ENCODE peak calls at places on chromosomes 13 and 19, in nine cellular contexts. H, D, S, M, O, I, P, U and Q are unnamed samples.

GRCh38 chr19:58546131-58546530 is 2.3 kb downstream of the TRIM28 start:
- DNase-seq in H (no peak), D (no peak), S (no peak), M (no peak), O (no peak), I (no peak), P (no peak), U (no peak), Q (no peak)

GRCh38 chr19:14507704-14508246 is 10.4 kb downstream of the DNAJB1 start:
- DNase-seq in H (no peak), D (peak; percentile 89), S (no peak), M (no peak), O (no peak), I (no peak), P (no peak), U (no peak), Q (peak; percentile 64)

GRCh38 chr13:80577951-80578670 is 237.2 kb upstream of the SPRY2 start:
- DNase-seq in H (no peak), D (peak; percentile 12), S (peak; percentile 24), M (no peak), O (no peak), I (no peak), P (peak; percentile 23), U (no peak), Q (peak; percentile 25)

GRCh38 chr19:21848706-21849105 is 12.7 kb upstream of the ZNF43 start:
- DNase-seq in H (no peak), D (peak; percentile 56), S (no peak), M (no peak), O (no peak), I (no peak), P (no peak), U (no peak), Q (no peak)

GRCh38 chr13:40776681-40777165 is 5.7 kb upstream of the MRPS31 start:
- DNase-seq in H (no peak), D (no peak), S (no peak), M (no peak), O (peak; percentile 56), I (peak; percentile 11), P (no peak), U (no peak), Q (no peak)

GRCh38 chr13:41244555-41244954 is 18.8 kb downstream of the MTRF1 start:
- DNase-seq in H (no peak), D (no peak), S (no peak), M (no peak), O (no peak), I (no peak), P (no peak), U (no peak), Q (no peak)

GRCh38 chr13:20882206-20882605 is 20.3 kb downstream of the XPO4 start:
- DNase-seq in H (no peak), D (no peak), S (no peak), M (no peak), O (no peak), I (no peak), P (no peak), U (no peak), Q (no peak)

GRCh38 chr19:38247126-38247525 is 9.0 kb downstream of the PPP1R14A start:
- DNase-seq in H (no peak), D (no peak), S (no peak), M (no peak), O (no peak), I (no peak), P (no peak), U (no peak), Q (no peak)

GRCh38 chr13:49781791-49782190 is 10.7 kb downstream of the KPNA3 start:
- DNase-seq in H (no peak), D (no peak), S (no peak), M (no peak), O (no peak), I (no peak), P (no peak), U (no peak), Q (no peak)

GRCh38 chr19:41746593-41747227 is 8.6 kb upstream of the CEACAM6 start:
- DNase-seq in H (no peak), D (peak; percentile 87), S (no peak), M (peak; percentile 47), O (peak; percentile 78), I (no peak), P (peak; percentile 20), U (no peak), Q (peak; percentile 80)

GRCh38 chr13:72648513-72649065 is 78.8 kb downstream of the MZT1 start:
- DNase-seq in H (no peak), D (peak; percentile 4), S (no peak), M (peak; percentile 1), O (no peak), I (no peak), P (no peak), U (no peak), Q (no peak)

GRCh38 chr13:75687145-75687763 is 51.1 kb downstream of the LMO7 start:
- DNase-seq in H (no peak), D (peak; percentile 54), S (no peak), M (peak; percentile 24), O (no peak), I (no peak), P (no peak), U (no peak), Q (no peak)

GRCh38 chr19:17860993-17861360 is 1.3 kb downstream of the RPL18A start:
- DNase-seq in H (no peak), D (no peak), S (no peak), M (no peak), O (no peak), I (no peak), P (no peak), U (no peak), Q (no peak)

GRCh38 chr19:38666662-38667448 is 19.4 kb downstream of the ACTN4 start:
- DNase-seq in H (no peak), D (peak; percentile 87), S (no peak), M (no peak), O (peak; percentile 47), I (no peak), P (peak; percentile 66), U (no peak), Q (no peak)

GRCh38 chr19:17441241-17442135 is 7.0 kb downstream of the TMEM221 start:
- DNase-seq in H (no peak), D (peak; percentile 38), S (no peak), M (no peak), O (no peak), I (no peak), P (no peak), U (no peak), Q (no peak)

GRCh38 chr13:104008571-104009435 is 942.6 kb upstream of the SLC10A2 start:
- DNase-seq in H (no peak), D (no peak), S (no peak), M (no peak), O (no peak), I (no peak), P (no peak), U (no peak), Q (no peak)

GRCh38 chr19:51346742-51347141 is 4.8 kb upstream of the VSIG10L start:
- DNase-seq in H (no peak), D (no peak), S (no peak), M (no peak), O (no peak), I (no peak), P (no peak), U (no peak), Q (peak; percentile 73)
- TF ChIP-seq CTCF in H (no peak), D (no peak), S (no peak), M (peak; percentile 23), O (no peak), I (no peak), P (no peak), U (no peak), Q (no peak)

DNA sequence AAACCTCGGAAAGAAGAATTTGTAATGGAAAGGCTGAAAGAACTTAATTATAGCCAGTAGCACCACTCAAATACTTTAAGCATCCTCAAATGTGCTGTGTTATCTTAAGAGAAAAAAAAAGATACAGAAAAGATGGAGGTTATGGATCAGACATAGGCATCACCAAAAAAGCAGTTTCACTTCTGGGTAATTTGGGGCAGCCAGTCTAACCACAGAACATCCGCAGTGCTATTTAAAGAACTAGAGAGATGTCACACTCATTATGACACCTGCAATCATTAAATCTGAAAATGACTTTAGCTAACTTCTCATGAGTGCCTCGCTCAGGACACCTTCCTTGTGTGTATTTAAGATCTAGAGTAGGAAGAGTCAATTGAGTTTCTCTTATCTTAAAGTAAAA is 211.8 kb downstream of the RBM26 start:
- DNase-seq in H (no peak), D (no peak), S (no peak), M (no peak), O (peak; percentile 8), I (no peak), P (no peak), U (no peak), Q (no peak)
- TF ChIP-seq POLR2A in H (no peak), D (no peak), S (no peak), M (no peak), O (no peak), I (no peak), P (no peak), U (no peak), Q (no peak)

DNA sequence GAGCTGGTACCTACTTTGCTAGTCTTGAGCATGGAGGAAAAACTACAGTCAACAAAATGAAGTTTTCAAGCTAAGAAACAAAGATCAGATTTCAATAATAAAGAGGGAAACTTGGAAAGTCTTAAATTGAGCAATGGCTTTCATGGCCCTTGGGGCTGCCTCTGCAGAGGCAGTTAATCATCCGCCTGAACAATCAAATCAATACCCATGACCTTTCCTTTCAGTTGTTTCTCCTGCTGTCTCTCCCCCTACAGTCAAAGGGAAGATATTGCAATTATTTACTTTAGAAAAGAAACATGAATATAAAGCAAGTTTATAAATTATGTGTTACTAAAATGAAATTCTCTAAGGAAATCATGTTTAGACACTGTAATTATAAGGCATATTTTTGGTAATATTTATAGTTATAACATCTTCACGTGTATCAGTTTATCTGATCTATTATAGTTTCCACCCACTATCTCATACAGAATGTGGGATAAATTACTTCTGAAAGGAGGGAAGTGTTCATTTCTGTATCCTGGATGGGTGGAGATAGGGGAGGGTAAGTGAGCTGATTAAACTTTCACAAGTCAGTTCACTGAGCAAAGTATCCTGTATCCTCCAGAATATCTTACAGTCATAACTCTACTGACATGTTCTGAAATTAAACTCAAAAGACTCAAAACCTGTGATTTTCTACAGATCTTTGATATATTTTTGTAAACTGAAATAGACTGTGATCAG is 72.4 kb upstream of the TSC22D1 start:
- DNase-seq in H (no peak), D (no peak), S (no peak), M (peak; percentile 21), O (no peak), I (no peak), P (no peak), U (no peak), Q (no peak)
- TF ChIP-seq CTCF in H (no peak), D (peak; percentile 14), S (no peak), M (peak; percentile 54), O (peak; percentile 12), I (peak; percentile 7), P (no peak), U (peak; percentile 34), Q (peak; percentile 9)

DNA sequence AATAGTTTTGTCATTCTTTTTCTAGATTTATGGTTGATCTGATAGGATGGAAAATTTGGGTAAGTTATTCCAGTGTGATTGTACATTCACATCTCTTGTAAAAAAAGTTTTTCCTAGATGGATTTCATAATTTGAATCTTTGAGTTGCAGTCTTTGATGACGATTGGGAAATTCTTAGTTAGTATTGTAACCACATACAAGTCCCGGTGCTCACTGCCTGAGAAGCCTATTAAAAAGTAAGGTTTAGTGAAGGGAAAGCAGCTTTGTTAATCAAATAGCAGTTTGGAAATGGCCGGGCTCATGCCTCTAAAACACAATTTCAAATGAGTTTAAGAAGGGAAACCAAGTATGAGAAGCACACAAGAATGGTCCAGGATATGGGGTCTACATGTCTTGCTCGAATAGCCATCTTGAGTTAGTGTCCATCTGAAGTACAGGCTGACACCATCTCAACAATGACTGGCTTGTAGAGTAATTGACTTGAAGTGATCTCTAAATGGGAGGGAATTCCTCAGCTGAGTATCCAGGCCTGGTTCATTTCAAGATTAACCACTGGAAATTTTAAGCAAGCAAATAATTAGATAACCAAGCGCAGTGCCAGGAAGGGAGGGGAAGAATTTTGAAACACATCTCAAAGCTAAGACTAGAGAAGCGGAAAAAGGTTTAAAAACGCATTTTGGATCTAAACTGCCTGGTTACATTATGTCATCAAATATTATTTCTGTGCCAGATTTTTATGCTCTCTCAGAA is 1145.6 kb upstream of the MIR17HG start:
- DNase-seq in H (no peak), D (no peak), S (no peak), M (no peak), O (no peak), I (no peak), P (no peak), U (no peak), Q (no peak)
- TF ChIP-seq POLR2A in H (no peak), D (no peak), S (no peak), M (no peak), O (no peak), I (no peak), P (no peak), U (no peak), Q (no peak)